ENCODE peak calls at places on chromosome 21, in seven cellular contexts. N is hepatocyte; L is fibroblast of lung; F is effector memory CD4-positive, alpha-beta T cell; Z is NCI-H748 treated with DMSO at 0.1 percent for 48 hours; E is stimulated activated CD4-positive, alpha-beta T cell treated with anti-CD3 and anti-CD28 coated beads, Interleukin-4, amount 100 ng/mL, for 4 hours; T is H54. H is an unnamed sample.

GRCh38 chr21:37149411-37149810 is 76.4 kb downstream of the TTC3 start:
- DNase-seq in E (no peak), Z (no peak), T (no peak), F (no peak), N (no peak), L (peak; percentile 47), H (peak; percentile 14)

GRCh38 chr21:44910229-44911065 is 10.3 kb downstream of the ITGB2 start:
- DNase-seq in F (no peak), T (no peak), N (no peak), L (no peak), Z (no peak), E (no peak), H (no peak)

GRCh38 chr21:45169001-45169400 is 94.6 kb downstream of the ADARB1 start:
- DNase-seq in N (no peak), T (no peak), F (no peak), L (no peak), Z (no peak), E (no peak), H (no peak)

GRCh38 chr21:38351176-38351959 is 94.6 kb downstream of the KCNJ15 start:
- DNase-seq in N (no peak), T (no peak), Z (no peak), L (no peak), E (no peak), F (no peak), H (no peak)

GRCh38 chr21:33196956-33197374 is 32.8 kb upstream of the IFNAR2 start:
- DNase-seq in N (peak; percentile 90), E (peak; percentile 54), L (peak; percentile 55), T (peak; percentile 50), F (peak; percentile 24), Z (peak; percentile 60), H (peak; percentile 37)

GRCh38 chr21:42621166-42621827 is 32.1 kb upstream of the PDE9A start:
- DNase-seq in L (no peak), Z (no peak), E (no peak), N (peak; percentile 60), T (no peak), F (no peak), H (no peak)

GRCh38 chr21:46208761-46209721 is 19.5 kb downstream of the LSS start:
- DNase-seq in N (no peak), T (no peak), L (no peak), Z (no peak), E (no peak), F (no peak), H (no peak)

GRCh38 chr21:43305336-43305665 is 121.6 kb downstream of the SIK1 start:
- DNase-seq in T (no peak), N (no peak), L (no peak), F (no peak), E (no peak), Z (no peak), H (no peak)

GRCh38 chr21:34986561-34987533 is 62.3 kb downstream of the RUNX1 start:
- DNase-seq in L (peak; percentile 98), N (peak; percentile 26), Z (no peak), F (peak; percentile 34), E (peak; percentile 72), T (peak; percentile 68), H (peak; percentile 60)

GRCh38 chr21:42575111-42575510 is 61.5 kb downstream of the SLC37A1 start:
- DNase-seq in E (no peak), Z (no peak), F (no peak), N (no peak), L (no peak), T (no peak), H (no peak)

GRCh38 chr21:34935452-34935851 is 113.7 kb downstream of the RUNX1 start:
- DNase-seq in Z (no peak), E (no peak), N (no peak), T (no peak), L (peak; percentile 39), F (no peak), H (no peak)

GRCh38 chr21:36705679-36706481 is 7.0 kb downstream of the SIM2 start:
- DNase-seq in N (no peak), F (no peak), Z (no peak), E (no peak), L (no peak), T (no peak), H (peak; percentile 19)

GRCh38 chr21:43276811-43277210 is 108.0 kb downstream of the CRYAA start:
- DNase-seq in E (no peak), N (no peak), Z (no peak), T (no peak), F (no peak), L (no peak), H (no peak)

GRCh38 chr21:43917515-43918384 is 52.7 kb downstream of the AGPAT3 start:
- DNase-seq in N (no peak), T (no peak), Z (no peak), F (no peak), E (peak; percentile 42), L (no peak), H (no peak)

GRCh38 chr21:15437873-15438272 is 291.9 kb upstream of the USP25 start:
- DNase-seq in T (no peak), Z (no peak), E (no peak), N (no peak), L (peak; percentile 92), F (no peak), H (no peak)

GRCh38 chr21:46061063-46061462 is 36.8 kb upstream of the COL6A2 start:
- DNase-seq in T (no peak), L (no peak), N (no peak), F (no peak), E (no peak), Z (no peak), H (no peak)

GRCh38 chr21:46345861-46346260 is 21.9 kb downstream of the PCNT start:
- DNase-seq in L (no peak), F (no peak), E (no peak), N (no peak), T (no peak), Z (no peak), H (no peak)

GRCh38 chr21:44397431-44398031 is 44.1 kb downstream of the TRPM2 start:
- DNase-seq in N (no peak), E (no peak), Z (no peak), L (no peak), T (no peak), F (no peak), H (no peak)

GRCh38 chr21:25572895-25573310 is 34.4 kb downstream of the MRPL39 start:
- DNase-seq in T (no peak), E (no peak), F (no peak), L (peak; percentile 56), N (no peak), Z (no peak), H (no peak)

GRCh38 chr21:45054162-45054926 is 20.0 kb upstream of the ADARB1 start:
- DNase-seq in N (no peak), Z (no peak), E (no peak), F (no peak), L (no peak), T (no peak), H (no peak)

H was measured in hepatic stellate cell.